ENCODE peak calls at places on chromosomes 1 and 21, in ten cellular contexts. X is NCI-H1417; T is ovary; O is uterus; Z is H9; U is HT-29; J is astrocyte; A is stimulated activated CD8-positive, alpha-beta memory T cell treated with anti-CD3 and anti-CD28 coated beads, Interleukin-4, amount 100 ng/mL, for 4 hours; P is iris pigment epithelial cell; W is mucosa of gallbladder. M is an unnamed sample.

GRCh38 chr1:162984699-162985098 is 84.5 kb upstream of the RGS4 start:
- DNase-seq in X (no peak), T (no peak), O (no peak), Z (no peak), U (no peak), J (peak; percentile 89), A (no peak), P (peak; percentile 98), W (no peak), M (no peak)

GRCh38 chr1:38815903-38816627 is 43.5 kb downstream of the RRAGC start:
- DNase-seq in X (peak; percentile 90), T (no peak), O (no peak), Z (peak; percentile 39), U (no peak), J (no peak), A (no peak), P (no peak), W (no peak), M (peak; percentile 70)

GRCh38 chr1:31902509-31902857 is 35.7 kb downstream of the PTP4A2 start:
- DNase-seq in X (no peak), T (no peak), O (no peak), Z (no peak), U (no peak), J (no peak), A (no peak), P (no peak), W (no peak), M (no peak)

GRCh38 chr1:33050221-33051076 is 13.8 kb upstream of the AK2 start:
- DNase-seq in X (no peak), T (no peak), O (no peak), Z (no peak), U (peak; percentile 71), J (peak; percentile 87), A (no peak), P (peak; percentile 97), W (no peak), M (peak; percentile 7)

GRCh38 chr1:181469829-181470228 is 13.5 kb upstream of the CACNA1E start:
- DNase-seq in X (no peak), T (peak; percentile 26), O (peak; percentile 56), Z (no peak), U (no peak), J (peak; percentile 88), A (no peak), P (peak; percentile 85), W (peak; percentile 44), M (no peak)

GRCh38 chr1:32247983-32248889 is 1.2 kb downstream of the FAM167B start:
- DNase-seq in X (peak; percentile 77), T (peak; percentile 84), O (peak; percentile 73), Z (peak; percentile 96), U (peak; percentile 79), J (no peak), A (peak; percentile 43), P (peak; percentile 62), W (peak; percentile 82), M (peak; percentile 78)

GRCh38 chr1:47818682-47819502 is 178.3 kb downstream of the TRABD2B start:
- DNase-seq in X (no peak), T (no peak), O (no peak), Z (no peak), U (no peak), J (peak; percentile 6), A (no peak), P (no peak), W (no peak), M (no peak)

GRCh38 chr1:200146100-200146499 is 118.6 kb downstream of the NR5A2 start:
- DNase-seq in X (no peak), T (no peak), O (no peak), Z (no peak), U (no peak), J (no peak), A (no peak), P (no peak), W (no peak), M (no peak)

GRCh38 chr1:10794724-10795304 is 1.6 kb downstream of the CASZ1 start:
- DNase-seq in X (peak; percentile 73), T (no peak), O (no peak), Z (peak; percentile 46), U (peak; percentile 36), J (no peak), A (no peak), P (peak; percentile 9), W (no peak), M (peak; percentile 61)

GRCh38 chr1:63108226-63108625 is 214.1 kb upstream of the FOXD3 start:
- DNase-seq in X (no peak), T (no peak), O (no peak), Z (no peak), U (no peak), J (peak; percentile 30), A (no peak), P (no peak), W (no peak), M (no peak)

GRCh38 chr21:39660191-39660590 is 47.5 kb downstream of the B3GALT5 start:
- DNase-seq in X (peak; percentile 41), T (no peak), O (no peak), Z (no peak), U (peak; percentile 59), J (peak; percentile 72), A (no peak), P (peak; percentile 78), W (peak; percentile 61), M (peak; percentile 96)

GRCh38 chr1:157004286-157004685 is 41.3 kb downstream of the ARHGEF11 start:
- DNase-seq in X (no peak), T (no peak), O (no peak), Z (no peak), U (no peak), J (no peak), A (no peak), P (no peak), W (no peak), M (no peak)

GRCh38 chr1:22808186-22808845 is 97.7 kb downstream of the EPHB2 start:
- DNase-seq in X (no peak), T (no peak), O (no peak), Z (no peak), U (no peak), J (peak; percentile 92), A (no peak), P (peak; percentile 65), W (no peak), M (no peak)

GRCh38 chr1:165063181-165063955 is 293.1 kb downstream of the LMX1A start:
- DNase-seq in X (no peak), T (no peak), O (no peak), Z (no peak), U (no peak), J (no peak), A (no peak), P (no peak), W (no peak), M (no peak)

GRCh38 chr1:232837085-232837484 is 31.9 kb downstream of the MAP10 start:
- DNase-seq in X (no peak), T (no peak), O (no peak), Z (no peak), U (no peak), J (no peak), A (no peak), P (peak; percentile 31), W (no peak), M (no peak)

GRCh38 chr1:12712091-12712490 is 3.8 kb upstream of the AADACL3 start:
- DNase-seq in X (no peak), T (no peak), O (no peak), Z (no peak), U (no peak), J (no peak), A (no peak), P (no peak), W (no peak), M (no peak)

GRCh38 chr1:206951318-206952105 is 5.2 kb upstream of the PIGR start:
- DNase-seq in X (no peak), T (no peak), O (no peak), Z (no peak), U (peak; percentile 70), J (no peak), A (no peak), P (no peak), W (peak; percentile 58), M (no peak)

GRCh38 chr21:31349208-31349607 is 5.1 kb upstream of the TIAM1 start:
- DNase-seq in X (no peak), T (no peak), O (no peak), Z (no peak), U (no peak), J (no peak), A (no peak), P (no peak), W (no peak), M (no peak)

GRCh38 chr1:13823126-13823880 is 123.3 kb downstream of the PRDM2 start:
- DNase-seq in X (no peak), T (no peak), O (no peak), Z (no peak), U (no peak), J (no peak), A (no peak), P (no peak), W (no peak), M (no peak)